ENCODE peak calls at places on chromosomes 16 and 17, in eight cellular contexts. E is transverse colon, F is spleen, L is sigmoid colon, J is prostate gland, N is stomach, R is HCT116, K is H1. O is an unnamed sample.
A peak's percentile ranks its signal among the peaks of the same experiment; 100 is the strongest.

GRCh38 chr17:33469911-33470310 is 176.8 kb upstream of the ASIC2 start:
- DNase-seq in K (no peak), F (no peak), J (no peak), R (no peak), L (no peak), N (no peak), E (peak; percentile 35), O (no peak)

GRCh38 chr16:81778861-81779539 is at the start of gene PLCG2:
- DNase-seq in F (peak; percentile 98), J (peak; percentile 74), E (peak; percentile 87), R (peak; percentile 47), N (peak; percentile 82), K (peak; percentile 87), L (peak; percentile 76), O (peak; percentile 82)

GRCh38 chr16:57019746-57020145 is 30.4 kb downstream of the NLRC5 start:
- DNase-seq in F (no peak), L (peak; percentile 10), E (no peak), R (no peak), J (no peak), K (no peak), N (no peak), O (no peak)

GRCh38 chr17:27446569-27447301 is 9.5 kb upstream of the KSR1 start:
- DNase-seq in E (no peak), L (no peak), F (no peak), J (no peak), N (no peak), K (no peak), R (no peak), O (no peak)

GRCh38 chr16:87835882-87836331 is 33.4 kb downstream of the SLC7A5 start:
- DNase-seq in N (no peak), R (no peak), F (no peak), J (no peak), L (no peak), K (no peak), E (no peak), O (no peak)

GRCh38 chr17:74437702-74438101 is 5.8 kb downstream of the GPRC5C start:
- DNase-seq in E (no peak), K (no peak), L (no peak), N (no peak), R (peak; percentile 37), F (no peak), J (no peak), O (no peak)

GRCh38 chr17:82408938-82409318 is 9.2 kb upstream of the HEXD start:
- DNase-seq in E (no peak), K (no peak), R (no peak), L (no peak), J (no peak), F (no peak), N (no peak), O (no peak)

GRCh38 chr16:87844809-87845208 is 24.5 kb downstream of the SLC7A5 start:
- DNase-seq in N (no peak), E (no peak), L (peak; percentile 59), R (no peak), J (no peak), K (no peak), F (no peak), O (no peak)

GRCh38 chr16:4316103-4316731 is 350 bp downstream of the GLIS2 start:
- DNase-seq in E (no peak), N (no peak), K (no peak), L (peak; percentile 59), R (no peak), F (no peak), J (no peak), O (no peak)

GRCh38 chr16:88478889-88479794 is 26.1 kb downstream of the ZFPM1 start:
- DNase-seq in R (no peak), L (no peak), N (peak; percentile 67), K (no peak), J (no peak), F (no peak), E (peak; percentile 29), O (no peak)

GRCh38 chr16:52912565-52913173 is 140.0 kb downstream of the CHD9NB start:
- DNase-seq in F (no peak), L (no peak), N (peak; percentile 85), J (peak; percentile 56), E (peak; percentile 75), K (peak; percentile 82), R (peak; percentile 55), O (peak; percentile 65)

GRCh38 chr16:49839462-49839825 is 16.5 kb downstream of the ZNF423 start:
- DNase-seq in R (no peak), L (no peak), E (no peak), F (no peak), J (no peak), K (no peak), N (no peak), O (no peak)

GRCh38 chr16:77327717-77328116 is 107.1 kb downstream of the ADAMTS18 start:
- DNase-seq in N (no peak), R (no peak), L (no peak), F (no peak), J (no peak), E (no peak), K (no peak), O (no peak)

GRCh38 chr16:12784076-12784475 is 19.6 kb downstream of the CPPED1 start:
- DNase-seq in N (no peak), J (no peak), E (no peak), R (no peak), L (no peak), F (no peak), K (no peak), O (no peak)

GRCh38 chr16:67650023-67650422 is 5.1 kb downstream of the CARMIL2 start:
- DNase-seq in J (no peak), R (no peak), L (no peak), K (no peak), N (no peak), E (no peak), F (peak; percentile 21), O (peak; percentile 53)

GRCh38 chr16:75506567-75506966 is 11.3 kb upstream of the CHST6 start:
- DNase-seq in J (no peak), L (peak; percentile 75), N (no peak), K (no peak), R (peak; percentile 73), E (peak; percentile 55), F (no peak), O (peak; percentile 78)
- TF ChIP-seq POLR2AphosphoS5 in J (no peak), L (no peak), N (no peak), K (no peak), R (peak; percentile 46), E (no peak), F (no peak), O (peak; percentile 28)

GRCh38 chr17:80352991-80353665 is 61.8 kb upstream of the ENDOV start:
- DNase-seq in J (no peak), L (peak; percentile 57), N (no peak), F (peak; percentile 64), R (no peak), E (no peak), K (no peak), O (no peak)
- H3K36me3 ChIP-seq in J (peaks cover 30% of the 10 kb centered on the region), L (peaks cover 44% of the 10 kb centered on the region), N (peaks cover 100% of the 10 kb centered on the region), F (peaks cover 21% of the 10 kb centered on the region), R (peaks cover 6% of the 10 kb centered on the region), E (no peaks in the 10 kb centered on the region), K (peaks cover 40% of the 10 kb centered on the region), O (peaks cover 98% of the 10 kb centered on the region)

GRCh38 chr16:30064746-30065111 is 831 bp upstream of the ALDOA start:
- DNase-seq in K (no peak), N (no peak), F (no peak), E (no peak), J (no peak), R (no peak), L (no peak), O (no peak)

GRCh38 chr16:30065112-30065942 is at the start of gene ALDOA:
- DNase-seq in K (peak; percentile 92), J (peak; percentile 98), N (peak; percentile 98), L (peak; percentile 99), F (peak; percentile 99), R (peak; percentile 93), E (peak; percentile 97), O (peak; percentile 98)

GRCh38 chr16:30063278-30063892 is 2.2 kb upstream of the ALDOA start:
- DNase-seq in J (no peak), N (no peak), K (no peak), E (no peak), R (no peak), F (no peak), L (peak; percentile 78), O (no peak)

GRCh38 chr16:30065943-30066881 is 652 bp downstream of the ALDOA start:
- DNase-seq in L (no peak), F (no peak), E (peak; percentile 21), N (no peak), K (no peak), J (no peak), R (no peak), O (no peak)

DNA sequence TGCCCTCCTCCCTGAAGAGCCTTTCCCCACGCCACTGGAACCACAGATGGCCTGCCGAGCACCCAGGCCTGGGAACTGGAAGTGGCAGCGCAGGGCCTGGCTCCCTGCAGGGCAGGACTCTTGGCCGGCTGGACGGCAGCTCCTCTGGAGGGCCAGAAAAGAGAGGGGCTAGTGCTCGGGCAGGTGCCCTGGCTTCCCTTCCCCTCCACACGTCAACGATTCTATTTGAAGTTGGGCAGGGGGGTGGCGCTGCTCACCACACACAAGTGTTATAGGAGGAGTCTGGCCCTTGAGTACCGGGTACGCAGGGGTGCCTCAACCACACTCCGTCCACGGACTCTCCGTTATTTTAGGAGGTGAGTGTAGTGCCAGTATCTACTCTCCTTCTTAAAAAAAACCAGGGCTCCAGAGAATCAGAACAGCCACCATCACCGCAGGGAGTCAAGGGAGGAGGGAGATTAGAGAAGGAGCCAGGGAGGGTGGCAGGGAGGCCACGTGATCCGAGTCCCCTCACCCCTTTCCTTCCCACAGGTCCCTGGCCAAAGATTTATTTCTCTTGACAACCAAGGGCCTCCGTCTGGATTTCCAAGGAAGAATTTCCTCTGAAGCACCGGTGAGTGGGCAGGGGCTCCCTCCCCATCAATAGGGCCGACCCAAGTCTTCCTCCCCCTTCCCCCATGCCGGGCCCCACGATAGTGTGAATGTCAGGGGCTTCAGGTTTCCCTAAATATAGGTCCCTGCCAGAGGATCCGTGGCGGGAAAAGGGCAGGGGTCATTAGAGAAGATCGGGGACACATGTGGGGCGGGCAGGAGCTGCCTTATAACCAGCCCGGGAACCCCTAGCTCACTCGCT is 1.4 kb upstream of the ALDOA start:
- DNase-seq in R (no peak), L (peak; percentile 92), E (peak; percentile 80), J (peak; percentile 78), F (peak; percentile 93), N (peak; percentile 79), K (peak; percentile 77), O (no peak)
- TF ChIP-seq POLR2A in R (no peak), L (peak; percentile 49), E (peak; percentile 42), J (peak; percentile 33), F (no peak), N (no peak), K (no peak), O (no peak)

GRCh38 chr16:3282103-3282746 is 1.1 kb upstream of the ZNF263 start:
- DNase-seq in R (no peak), K (no peak), J (no peak), E (no peak), L (no peak), N (no peak), F (no peak), O (no peak)
- TF ChIP-seq POLR2AphosphoS5 in R (no peak), K (peak; percentile 52), J (no peak), E (no peak), L (no peak), N (no peak), F (no peak), O (no peak)

GRCh38 chr17:78806451-78806850 is 24.4 kb upstream of the CYTH1 start:
- DNase-seq in J (no peak), E (no peak), L (no peak), R (no peak), F (peak; percentile 88), K (no peak), N (no peak), O (no peak)
- H3K36me3 ChIP-seq in J (peaks cover 22% of the 10 kb centered on the region), E (no peaks in the 10 kb centered on the region), L (peaks cover 56% of the 10 kb centered on the region), R (peaks cover 89% of the 10 kb centered on the region), F (no peaks in the 10 kb centered on the region), K (peaks cover 54% of the 10 kb centered on the region), N (peaks cover 97% of the 10 kb centered on the region), O (peaks cover 97% of the 10 kb centered on the region)

GRCh38 chr17:4003501-4004421 is 39.5 kb upstream of the ATP2A3 start:
- DNase-seq in F (peak; percentile 82), J (no peak), L (peak; percentile 61), N (peak; percentile 81), K (peak; percentile 73), R (no peak), E (peak; percentile 79), O (peak; percentile 76)
- TF ChIP-seq POLR2A in F (no peak), J (no peak), L (no peak), N (no peak), K (no peak), R (no peak), E (peak; percentile 30), O (no peak)

O was measured in suprapubic skin.